ENCODE peak calls at places on chromosome 22, in six cellular contexts. One of them, this sample, is unnamed.

GRCh38 chr22:48144318-48144717 is 1381.9 kb downstream of the TBC1D22A start:
- DNase-seq in H1: no peak
- DNase-seq in ovary: no peak
- DNase-seq in testis: no peak
- DNase-seq in A549: no peak
- DNase-seq in heart left ventricle: no peak
- DNase-seq in this sample: no peak

GRCh38 chr22:46936378-46936916 is 174.0 kb downstream of the TBC1D22A start:
- DNase-seq in H1: peak; percentile 37
- DNase-seq in ovary: no peak
- DNase-seq in testis: no peak
- DNase-seq in A549: no peak
- DNase-seq in heart left ventricle: no peak
- DNase-seq in this sample: no peak

GRCh38 chr22:30969532-30970355 is 679 bp downstream of the TUG1 start:
- DNase-seq in H1: no peak
- DNase-seq in ovary: no peak
- DNase-seq in testis: peak; percentile 38
- DNase-seq in A549: peak; percentile 6
- DNase-seq in heart left ventricle: peak; percentile 56
- DNase-seq in this sample: no peak

GRCh38 chr22:20578192-20578591 is 70.8 kb downstream of the MED15 start:
- DNase-seq in H1: no peak
- DNase-seq in ovary: no peak
- DNase-seq in testis: no peak
- DNase-seq in A549: no peak
- DNase-seq in heart left ventricle: no peak
- DNase-seq in this sample: no peak

GRCh38 chr22:42962295-42963230 is 52.4 kb downstream of the PACSIN2 start:
- DNase-seq in H1: no peak
- DNase-seq in ovary: no peak
- DNase-seq in testis: no peak
- DNase-seq in A549: no peak
- DNase-seq in heart left ventricle: no peak
- DNase-seq in this sample: peak; percentile 34

GRCh38 chr22:44202261-44202789 is 21.6 kb downstream of the PARVG start:
- DNase-seq in H1: no peak
- DNase-seq in ovary: no peak
- DNase-seq in testis: no peak
- DNase-seq in A549: no peak
- DNase-seq in heart left ventricle: no peak
- DNase-seq in this sample: no peak

GRCh38 chr22:43090130-43090789 is 1.1 kb upstream of the TTLL1 start:
- DNase-seq in H1: no peak
- DNase-seq in ovary: peak; percentile 62
- DNase-seq in testis: peak; percentile 76
- DNase-seq in A549: peak; percentile 82
- DNase-seq in heart left ventricle: peak; percentile 59
- DNase-seq in this sample: peak; percentile 58

GRCh38 chr22:20056161-20056560 is 23.9 kb upstream of the DGCR8 start:
- DNase-seq in H1: no peak
- DNase-seq in ovary: no peak
- DNase-seq in testis: no peak
- DNase-seq in A549: no peak
- DNase-seq in heart left ventricle: no peak
- DNase-seq in this sample: no peak

GRCh38 chr22:38345782-38346181 is 28.5 kb upstream of the CSNK1E start:
- DNase-seq in H1: peak; percentile 35
- DNase-seq in ovary: peak; percentile 4
- DNase-seq in testis: no peak
- DNase-seq in A549: no peak
- DNase-seq in heart left ventricle: no peak
- DNase-seq in this sample: peak; percentile 3

GRCh38 chr22:49727191-49727880 is 100.3 kb downstream of the BRD1 start:
- DNase-seq in H1: no peak
- DNase-seq in ovary: no peak
- DNase-seq in testis: no peak
- DNase-seq in A549: no peak
- DNase-seq in heart left ventricle: no peak
- DNase-seq in this sample: no peak
- H3K4me1 ChIP-seq in H1: no peaks in the 10 kb centered on the region
- H3K4me1 ChIP-seq in ovary: no peaks in the 10 kb centered on the region
- H3K4me1 ChIP-seq in testis: no peaks in the 10 kb centered on the region
- H3K4me1 ChIP-seq in A549: no peaks in the 10 kb centered on the region
- H3K4me1 ChIP-seq in heart left ventricle: peaks cover 5% of the 10 kb centered on the region
- H3K4me1 ChIP-seq in this sample: no peaks in the 10 kb centered on the region

GRCh38 chr22:25389541-25389919 is 170.1 kb downstream of the CRYBB2 start:
- DNase-seq in H1: peak; percentile 41
- DNase-seq in ovary: no peak
- DNase-seq in testis: no peak
- DNase-seq in A549: no peak
- DNase-seq in heart left ventricle: no peak
- DNase-seq in this sample: no peak

GRCh38 chr22:25395468-25395867 is 169.0 kb upstream of the GRK3 start:
- DNase-seq in H1: no peak
- DNase-seq in ovary: no peak
- DNase-seq in testis: no peak
- DNase-seq in A549: no peak
- DNase-seq in heart left ventricle: peak; percentile 42
- DNase-seq in this sample: no peak

GRCh38 chr22:25393121-25393805 is 171.2 kb upstream of the GRK3 start:
- DNase-seq in H1: peak; percentile 45
- DNase-seq in ovary: no peak
- DNase-seq in testis: no peak
- DNase-seq in A549: no peak
- DNase-seq in heart left ventricle: peak; percentile 13
- DNase-seq in this sample: no peak

GRCh38 chr22:25390297-25391240 is 171.1 kb downstream of the CRYBB2 start:
- DNase-seq in H1: no peak
- DNase-seq in ovary: no peak
- DNase-seq in testis: no peak
- DNase-seq in A549: no peak
- DNase-seq in heart left ventricle: no peak
- DNase-seq in this sample: no peak

GRCh38 chr22:25392584-25392983 is 171.9 kb upstream of the GRK3 start:
- DNase-seq in H1: no peak
- DNase-seq in ovary: no peak
- DNase-seq in testis: no peak
- DNase-seq in A549: no peak
- DNase-seq in heart left ventricle: no peak
- DNase-seq in this sample: no peak
- TF ChIP-seq POLR2A in H1: no peak
- TF ChIP-seq POLR2A in ovary: no peak
- TF ChIP-seq POLR2A in testis: no peak
- TF ChIP-seq POLR2A in A549: no peak
- TF ChIP-seq POLR2A in heart left ventricle: no peak
- TF ChIP-seq POLR2A in this sample: no peak

GRCh38 chr22:39388261-39389011 is 11.1 kb upstream of the TAB1 start:
- DNase-seq in H1: peak; percentile 94
- DNase-seq in ovary: peak; percentile 89
- DNase-seq in testis: peak; percentile 91
- DNase-seq in A549: peak; percentile 49
- DNase-seq in heart left ventricle: peak; percentile 91
- DNase-seq in this sample: peak; percentile 68
- H3K27ac ChIP-seq in H1: no peak overlapping the region
- H3K27ac ChIP-seq in ovary: no peak overlapping the region
- H3K27ac ChIP-seq in testis: no peak overlapping the region
- H3K27ac ChIP-seq in A549: no peak overlapping the region
- H3K27ac ChIP-seq in heart left ventricle: no peak overlapping the region
- H3K27ac ChIP-seq in this sample: no peak overlapping the region

GRCh38 chr22:33302549-33302948 is 244.4 kb upstream of the SYN3 start:
- DNase-seq in H1: no peak
- DNase-seq in ovary: no peak
- DNase-seq in testis: no peak
- DNase-seq in A549: peak; percentile 8
- DNase-seq in heart left ventricle: no peak
- DNase-seq in this sample: no peak
- H3K4me1 ChIP-seq in H1: no peaks in the 10 kb centered on the region
- H3K4me1 ChIP-seq in ovary: peaks cover 6% of the 10 kb centered on the region
- H3K4me1 ChIP-seq in testis: peaks cover 6% of the 10 kb centered on the region
- H3K4me1 ChIP-seq in A549: peaks cover 9% of the 10 kb centered on the region
- H3K4me1 ChIP-seq in heart left ventricle: no peaks in the 10 kb centered on the region
- H3K4me1 ChIP-seq in this sample: peaks cover 8% of the 10 kb centered on the region

GRCh38 chr22:41904450-41905410 is 10.1 kb downstream of the SHISA8 start:
- DNase-seq in H1: no peak
- DNase-seq in ovary: no peak
- DNase-seq in testis: no peak
- DNase-seq in A549: no peak
- DNase-seq in heart left ventricle: no peak
- DNase-seq in this sample: no peak
- TF ChIP-seq POLR2A in H1: no peak
- TF ChIP-seq POLR2A in ovary: no peak
- TF ChIP-seq POLR2A in testis: no peak
- TF ChIP-seq POLR2A in A549: no peak
- TF ChIP-seq POLR2A in heart left ventricle: no peak
- TF ChIP-seq POLR2A in this sample: no peak

DNA sequence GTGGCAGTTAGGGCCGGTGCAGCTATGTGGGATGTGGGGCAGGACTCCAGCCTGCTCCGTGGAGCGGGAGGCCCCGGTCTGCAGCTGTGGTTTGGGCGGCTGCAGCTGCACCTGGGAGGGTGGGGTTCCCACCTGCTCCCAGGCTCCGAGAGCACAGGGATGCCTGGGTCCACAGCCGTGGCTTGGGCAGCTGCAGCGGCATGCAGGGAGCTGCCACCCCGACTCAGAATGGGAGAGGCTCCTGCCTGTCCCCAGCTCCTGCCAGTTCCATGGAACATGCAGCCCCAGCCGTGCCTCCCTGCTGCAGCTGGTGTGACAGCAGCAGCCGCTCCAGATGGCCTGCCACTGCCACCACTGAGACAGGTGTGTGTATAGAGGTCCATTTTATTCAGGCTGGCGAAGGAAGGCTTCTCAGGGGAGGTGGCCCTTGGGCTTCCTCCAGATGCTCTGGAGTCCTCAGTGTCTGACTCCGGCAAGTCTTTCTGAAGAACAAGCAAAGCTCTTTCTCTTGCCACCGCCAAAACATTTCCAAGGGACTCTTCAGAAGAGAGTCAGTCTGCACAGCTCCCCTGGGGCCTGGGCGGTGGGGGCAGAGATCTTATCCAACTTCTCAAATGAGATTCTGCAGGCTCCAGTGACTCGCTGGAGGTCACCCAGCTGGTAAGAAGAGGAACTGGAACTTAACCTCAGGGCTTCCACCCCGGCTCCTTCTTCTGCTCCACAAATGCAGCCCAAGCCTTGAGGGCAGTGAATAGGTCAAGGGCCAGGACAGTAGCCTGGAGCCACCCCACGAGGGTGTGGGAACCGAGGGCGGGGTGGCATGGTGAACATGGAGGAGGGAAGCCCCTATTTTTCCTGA is 21.6 kb upstream of the UPK3A start:
- DNase-seq in H1: no peak
- DNase-seq in ovary: no peak
- DNase-seq in testis: no peak
- DNase-seq in A549: no peak
- DNase-seq in heart left ventricle: peak; percentile 58
- DNase-seq in this sample: no peak
- H3K27ac ChIP-seq in H1: no peak overlapping the region
- H3K27ac ChIP-seq in ovary: no peak overlapping the region
- H3K27ac ChIP-seq in testis: no peak overlapping the region
- H3K27ac ChIP-seq in A549: peak overlapping the region; percentile 60
- H3K27ac ChIP-seq in heart left ventricle: no peak overlapping the region
- H3K27ac ChIP-seq in this sample: no peak overlapping the region

GRCh38 chr22:45775062-45775461 is 103.4 kb downstream of the ATXN10 start:
- DNase-seq in H1: no peak
- DNase-seq in ovary: no peak
- DNase-seq in testis: no peak
- DNase-seq in A549: no peak
- DNase-seq in heart left ventricle: no peak
- DNase-seq in this sample: no peak
- H3K4me1 ChIP-seq in H1: no peaks in the 10 kb centered on the region
- H3K4me1 ChIP-seq in ovary: no peaks in the 10 kb centered on the region
- H3K4me1 ChIP-seq in testis: no peaks in the 10 kb centered on the region
- H3K4me1 ChIP-seq in A549: peaks cover 67% of the 10 kb centered on the region
- H3K4me1 ChIP-seq in heart left ventricle: no peaks in the 10 kb centered on the region
- H3K4me1 ChIP-seq in this sample: no peaks in the 10 kb centered on the region

DNA sequence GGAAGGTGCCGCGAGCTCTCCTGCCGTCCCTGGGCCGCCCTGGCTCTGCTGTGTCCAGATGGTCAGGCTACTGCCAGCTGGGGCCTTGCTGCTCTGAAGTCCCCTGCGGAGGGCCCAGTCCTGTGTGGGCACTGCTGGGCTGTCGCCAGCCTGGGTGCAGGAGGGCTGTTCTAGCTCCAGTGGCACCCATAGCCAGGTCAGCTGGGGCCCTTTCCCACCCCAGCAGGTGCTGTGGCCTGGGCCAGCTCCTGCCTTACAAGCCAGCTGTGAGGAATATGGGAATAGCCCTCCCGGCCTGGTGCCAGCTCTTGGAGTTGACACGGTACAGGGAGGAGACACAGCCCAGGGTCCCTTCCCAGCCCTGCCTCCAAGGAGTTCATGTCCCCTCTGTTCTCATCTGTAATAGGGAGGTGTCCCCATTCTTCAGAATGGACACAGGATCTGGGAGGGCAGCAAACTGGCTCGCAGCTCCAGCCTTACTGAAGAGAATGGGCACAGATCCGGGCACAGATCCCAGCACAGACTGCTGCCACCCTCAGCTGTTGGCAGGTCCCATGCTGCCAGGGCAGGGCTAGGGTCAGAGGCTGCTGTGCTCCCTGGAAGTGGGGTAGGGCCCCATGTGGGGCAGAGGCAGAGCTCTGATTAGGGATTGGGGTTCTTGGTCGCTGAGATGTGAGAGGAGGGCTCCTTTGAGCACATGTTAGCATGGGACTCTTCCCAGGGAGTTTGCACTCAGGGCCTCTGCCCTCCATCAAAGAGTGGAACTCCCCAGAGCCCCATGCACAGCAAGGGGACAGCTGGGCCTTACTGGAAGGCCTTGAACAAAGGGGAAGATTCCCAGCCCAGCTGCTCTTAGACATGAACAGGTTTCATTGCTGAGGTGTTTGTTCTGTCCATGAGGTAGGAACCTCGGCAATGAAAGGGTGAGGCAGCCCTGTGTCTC is 3.7 kb downstream of the DERL3 start:
- DNase-seq in H1: no peak
- DNase-seq in ovary: no peak
- DNase-seq in testis: peak; percentile 53
- DNase-seq in A549: no peak
- DNase-seq in heart left ventricle: peak; percentile 85
- DNase-seq in this sample: no peak
- TF ChIP-seq POLR2A in H1: no peak
- TF ChIP-seq POLR2A in ovary: no peak
- TF ChIP-seq POLR2A in testis: no peak
- TF ChIP-seq POLR2A in A549: no peak
- TF ChIP-seq POLR2A in heart left ventricle: no peak
- TF ChIP-seq POLR2A in this sample: no peak

DNA sequence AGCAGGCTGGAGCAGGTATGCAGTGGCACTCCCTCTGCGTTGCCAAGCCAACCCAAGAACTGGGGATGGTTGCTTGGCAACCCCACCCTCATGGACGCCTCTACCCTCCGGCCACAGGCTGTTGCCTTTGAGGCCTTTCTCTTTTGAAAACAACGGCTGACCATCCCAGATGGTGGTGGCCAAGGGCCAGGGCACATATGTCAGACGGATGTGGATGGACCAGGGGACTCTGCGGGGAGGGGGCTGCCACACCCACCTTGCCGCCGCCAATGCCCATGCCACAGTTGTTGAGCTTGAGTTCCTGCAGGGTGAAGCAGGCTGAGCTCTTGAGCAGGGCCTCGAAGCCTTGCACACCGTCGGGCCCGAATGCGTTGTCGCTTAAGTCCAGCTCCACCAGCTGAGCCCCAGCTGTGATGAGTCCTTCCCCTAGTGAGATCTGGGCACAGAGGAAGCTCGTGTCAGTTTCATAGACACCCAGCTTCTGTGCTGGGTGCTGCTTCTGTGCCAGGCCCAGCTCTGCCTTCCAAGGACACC is 21.5 kb downstream of the RANGAP1 start:
- DNase-seq in H1: no peak
- DNase-seq in ovary: no peak
- DNase-seq in testis: no peak
- DNase-seq in A549: no peak
- DNase-seq in heart left ventricle: no peak
- DNase-seq in this sample: no peak
- H3K27ac ChIP-seq in H1: no peak overlapping the region
- H3K27ac ChIP-seq in ovary: no peak overlapping the region
- H3K27ac ChIP-seq in testis: no peak overlapping the region
- H3K27ac ChIP-seq in A549: no peak overlapping the region
- H3K27ac ChIP-seq in heart left ventricle: no peak overlapping the region
- H3K27ac ChIP-seq in this sample: no peak overlapping the region

This sample was measured in prostate gland.